ENCODE peak calls at places on chromosome 22, in six cellular contexts. One of them, this sample, is unnamed.

GRCh38 chr22:43077121-43077877 is 11.9 kb downstream of the TTLL1 start:
- DNase-seq in mesothelial cell of epicardium: no peak
- DNase-seq in lung: no peak
- DNase-seq in GM13976: no peak
- DNase-seq in PC-9: no peak
- DNase-seq in mammary epithelial cell: no peak
- DNase-seq in this sample: no peak

GRCh38 chr22:44003016-44003775 is 20.9 kb upstream of the PARVB start:
- DNase-seq in mammary epithelial cell: no peak
- DNase-seq in GM13976: no peak
- DNase-seq in PC-9: no peak
- DNase-seq in lung: no peak
- DNase-seq in mesothelial cell of epicardium: no peak
- DNase-seq in this sample: no peak

GRCh38 chr22:29443452-29443851 is 5.1 kb downstream of the RFPL1 start:
- DNase-seq in PC-9: no peak
- DNase-seq in lung: no peak
- DNase-seq in mammary epithelial cell: peak; percentile 8
- DNase-seq in mesothelial cell of epicardium: no peak
- DNase-seq in GM13976: no peak
- DNase-seq in this sample: no peak

GRCh38 chr22:44941176-44941575 is 68.6 kb downstream of the PHF21B start:
- DNase-seq in mammary epithelial cell: no peak
- DNase-seq in lung: no peak
- DNase-seq in GM13976: no peak
- DNase-seq in mesothelial cell of epicardium: no peak
- DNase-seq in PC-9: no peak
- DNase-seq in this sample: no peak

GRCh38 chr22:38697055-38697980 is 3.4 kb downstream of the JOSD1 start:
- DNase-seq in mesothelial cell of epicardium: no peak
- DNase-seq in GM13976: no peak
- DNase-seq in PC-9: peak; percentile 89
- DNase-seq in mammary epithelial cell: no peak
- DNase-seq in lung: no peak
- DNase-seq in this sample: no peak

GRCh38 chr22:28885939-28886338 is 2.6 kb downstream of the ZNRF3 start:
- DNase-seq in GM13976: no peak
- DNase-seq in mammary epithelial cell: no peak
- DNase-seq in lung: no peak
- DNase-seq in mesothelial cell of epicardium: no peak
- DNase-seq in PC-9: no peak
- DNase-seq in this sample: no peak

GRCh38 chr22:35564975-35565867 is 24.6 kb downstream of the RASD2 start:
- DNase-seq in GM13976: no peak
- DNase-seq in lung: no peak
- DNase-seq in mesothelial cell of epicardium: no peak
- DNase-seq in mammary epithelial cell: no peak
- DNase-seq in PC-9: no peak
- DNase-seq in this sample: no peak

GRCh38 chr22:38840129-38840528 is 3.7 kb downstream of the NPTXR start:
- DNase-seq in lung: no peak
- DNase-seq in mammary epithelial cell: no peak
- DNase-seq in mesothelial cell of epicardium: no peak
- DNase-seq in PC-9: no peak
- DNase-seq in GM13976: no peak
- DNase-seq in this sample: no peak

GRCh38 chr22:44701824-44702478 is at the start of gene PRR5:
- DNase-seq in mammary epithelial cell: peak; percentile 40
- DNase-seq in mesothelial cell of epicardium: peak; percentile 77
- DNase-seq in GM13976: peak; percentile 92
- DNase-seq in PC-9: no peak
- DNase-seq in lung: peak; percentile 75
- DNase-seq in this sample: peak; percentile 95

GRCh38 chr22:35418088-35418487 is 18.1 kb downstream of the MCM5 start:
- DNase-seq in mesothelial cell of epicardium: no peak
- DNase-seq in GM13976: no peak
- DNase-seq in mammary epithelial cell: peak; percentile 43
- DNase-seq in PC-9: peak; percentile 81
- DNase-seq in lung: no peak
- DNase-seq in this sample: no peak

GRCh38 chr22:23113067-23113846 is 28.5 kb downstream of the RSPH14 start:
- DNase-seq in GM13976: no peak
- DNase-seq in mesothelial cell of epicardium: peak; percentile 46
- DNase-seq in mammary epithelial cell: no peak
- DNase-seq in lung: no peak
- DNase-seq in PC-9: no peak
- DNase-seq in this sample: no peak

GRCh38 chr22:39287076-39287743 is 32.2 kb downstream of the RPL3 start:
- DNase-seq in GM13976: no peak
- DNase-seq in mammary epithelial cell: no peak
- DNase-seq in lung: no peak
- DNase-seq in PC-9: no peak
- DNase-seq in mesothelial cell of epicardium: no peak
- DNase-seq in this sample: peak; percentile 87

GRCh38 chr22:27625769-27626674 is 175.5 kb downstream of the MN1 start:
- DNase-seq in lung: no peak
- DNase-seq in mesothelial cell of epicardium: no peak
- DNase-seq in PC-9: no peak
- DNase-seq in GM13976: no peak
- DNase-seq in mammary epithelial cell: no peak
- DNase-seq in this sample: no peak

GRCh38 chr22:27627901-27628300 is 173.7 kb downstream of the MN1 start:
- DNase-seq in PC-9: no peak
- DNase-seq in GM13976: no peak
- DNase-seq in mammary epithelial cell: no peak
- DNase-seq in mesothelial cell of epicardium: no peak
- DNase-seq in lung: no peak
- DNase-seq in this sample: no peak

GRCh38 chr22:27628341-27628740 is 173.2 kb downstream of the MN1 start:
- DNase-seq in lung: no peak
- DNase-seq in GM13976: no peak
- DNase-seq in mesothelial cell of epicardium: no peak
- DNase-seq in PC-9: no peak
- DNase-seq in mammary epithelial cell: no peak
- DNase-seq in this sample: no peak

GRCh38 chr22:27626675-27627443 is 174.7 kb downstream of the MN1 start:
- DNase-seq in mammary epithelial cell: peak; percentile 17
- DNase-seq in PC-9: peak; percentile 48
- DNase-seq in GM13976: no peak
- DNase-seq in mesothelial cell of epicardium: no peak
- DNase-seq in lung: no peak
- DNase-seq in this sample: no peak

DNA sequence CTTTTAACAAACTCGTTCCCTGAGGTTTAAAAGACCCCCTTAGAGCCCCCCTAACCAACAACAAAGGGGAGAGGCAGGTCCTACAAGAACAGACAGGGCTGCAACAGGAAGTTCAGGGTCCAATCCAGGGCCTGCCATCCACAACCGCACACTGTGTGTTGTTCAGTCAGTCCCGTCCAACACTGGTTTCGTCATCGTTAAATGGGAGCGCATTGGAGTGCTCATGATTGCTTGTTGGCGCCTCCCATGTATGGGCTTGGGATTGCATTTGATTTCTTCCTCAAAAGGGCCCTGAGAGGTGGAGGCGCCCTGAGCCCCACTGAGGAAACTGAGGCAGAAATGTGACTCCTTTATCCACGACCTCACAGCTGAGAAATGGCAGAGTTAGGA is 174.1 kb downstream of the MN1 start:
- DNase-seq in GM13976: no peak
- DNase-seq in lung: no peak
- DNase-seq in mammary epithelial cell: no peak
- DNase-seq in mesothelial cell of epicardium: no peak
- DNase-seq in PC-9: no peak
- DNase-seq in this sample: no peak
- TF ChIP-seq CTCF in GM13976: no peak
- TF ChIP-seq CTCF in lung: no peak
- TF ChIP-seq CTCF in mammary epithelial cell: no peak
- TF ChIP-seq CTCF in mesothelial cell of epicardium: no peak
- TF ChIP-seq CTCF in PC-9: no peak
- TF ChIP-seq CTCF in this sample: no peak

DNA sequence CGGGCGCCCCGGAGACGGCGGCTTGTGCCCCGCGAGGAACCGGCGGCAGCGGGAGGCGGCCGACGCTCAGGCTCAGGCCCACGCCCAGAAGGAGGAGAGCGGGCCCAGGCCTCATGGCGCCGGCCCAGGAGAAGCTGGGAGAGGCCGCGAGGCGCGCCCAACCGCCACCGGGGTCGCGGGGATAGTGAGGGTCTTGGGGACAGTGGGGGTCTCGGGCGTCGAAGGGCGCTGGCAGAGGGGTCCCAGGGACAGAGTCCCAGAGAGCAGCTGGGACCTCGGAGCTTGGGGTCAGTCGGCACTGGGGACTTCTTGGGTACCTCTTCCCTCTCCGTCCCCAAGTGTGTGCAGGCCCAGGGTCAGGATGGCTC is at the start of gene PKDREJ:
- DNase-seq in GM13976: no peak
- DNase-seq in mammary epithelial cell: no peak
- DNase-seq in lung: no peak
- DNase-seq in PC-9: no peak
- DNase-seq in mesothelial cell of epicardium: no peak
- DNase-seq in this sample: no peak
- TF ChIP-seq CTCF in GM13976: no peak
- TF ChIP-seq CTCF in mammary epithelial cell: no peak
- TF ChIP-seq CTCF in lung: no peak
- TF ChIP-seq CTCF in PC-9: no peak
- TF ChIP-seq CTCF in mesothelial cell of epicardium: no peak
- TF ChIP-seq CTCF in this sample: no peak

GRCh38 chr22:30647536-30647935 is 12.0 kb downstream of the SLC35E4 start:
- DNase-seq in lung: no peak
- DNase-seq in GM13976: no peak
- DNase-seq in mesothelial cell of epicardium: no peak
- DNase-seq in mammary epithelial cell: no peak
- DNase-seq in PC-9: no peak
- DNase-seq in this sample: no peak

GRCh38 chr22:30640361-30640760 is 4.8 kb downstream of the SLC35E4 start:
- DNase-seq in GM13976: no peak
- DNase-seq in mammary epithelial cell: no peak
- DNase-seq in mesothelial cell of epicardium: no peak
- DNase-seq in PC-9: no peak
- DNase-seq in lung: no peak
- DNase-seq in this sample: no peak

GRCh38 chr22:30640839-30641430 is 5.4 kb downstream of the SLC35E4 start:
- DNase-seq in GM13976: no peak
- DNase-seq in PC-9: no peak
- DNase-seq in lung: no peak
- DNase-seq in mammary epithelial cell: no peak
- DNase-seq in mesothelial cell of epicardium: no peak
- DNase-seq in this sample: no peak

GRCh38 chr22:30646518-30647160 is 11.1 kb downstream of the SLC35E4 start:
- DNase-seq in lung: no peak
- DNase-seq in GM13976: no peak
- DNase-seq in mammary epithelial cell: no peak
- DNase-seq in mesothelial cell of epicardium: no peak
- DNase-seq in PC-9: peak; percentile 4
- DNase-seq in this sample: no peak

GRCh38 chr22:30643055-30643875 is 7.7 kb downstream of the SLC35E4 start:
- DNase-seq in GM13976: no peak
- DNase-seq in PC-9: no peak
- DNase-seq in lung: no peak
- DNase-seq in mesothelial cell of epicardium: no peak
- DNase-seq in mammary epithelial cell: no peak
- DNase-seq in this sample: no peak
- TF ChIP-seq CTCF in GM13976: no peak
- TF ChIP-seq CTCF in PC-9: no peak
- TF ChIP-seq CTCF in lung: no peak
- TF ChIP-seq CTCF in mesothelial cell of epicardium: no peak
- TF ChIP-seq CTCF in mammary epithelial cell: no peak
- TF ChIP-seq CTCF in this sample: no peak

DNA sequence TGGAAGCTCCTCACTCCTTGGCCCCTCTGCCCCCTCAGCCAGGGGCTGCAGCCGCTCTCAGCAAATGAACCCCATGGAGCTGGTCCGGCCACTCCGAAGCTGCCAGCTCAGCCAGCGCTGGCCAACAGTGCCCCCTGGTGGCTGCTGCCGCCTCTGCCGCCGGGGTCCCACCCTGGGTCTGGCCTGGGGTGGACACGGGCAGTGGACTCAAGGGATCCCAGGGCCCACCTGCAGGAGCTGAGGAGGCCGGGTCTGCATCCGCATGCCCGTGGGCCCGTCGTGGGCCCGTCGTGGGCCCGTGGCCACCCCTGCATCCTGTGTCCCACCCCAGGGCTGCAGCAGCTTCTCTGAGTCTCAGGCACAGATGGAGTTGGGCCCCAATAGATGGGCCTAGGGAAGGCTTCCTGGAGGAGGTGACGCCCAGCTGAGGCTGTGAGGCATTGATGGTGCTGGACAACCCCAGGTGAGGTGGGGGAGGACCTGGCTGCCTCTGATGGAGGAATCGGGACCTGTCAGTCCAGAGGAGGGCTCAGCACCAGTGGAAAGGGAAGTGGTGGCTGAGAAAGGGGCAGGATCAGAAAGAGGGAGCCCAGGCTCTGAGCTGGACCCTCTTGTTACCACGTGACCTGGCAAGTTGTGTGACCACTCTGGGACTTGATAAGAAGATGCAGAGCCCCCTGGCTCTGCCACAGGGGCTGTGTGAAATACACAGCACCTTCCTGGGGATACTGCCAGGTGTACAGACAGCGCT is 522.3 kb downstream of the BRD1 start:
- DNase-seq in lung: peak; percentile 51
- DNase-seq in PC-9: no peak
- DNase-seq in GM13976: peak; percentile 74
- DNase-seq in mammary epithelial cell: no peak
- DNase-seq in mesothelial cell of epicardium: peak; percentile 94
- DNase-seq in this sample: peak; percentile 74
- TF ChIP-seq CTCF in lung: peak; percentile 77
- TF ChIP-seq CTCF in PC-9: peak; percentile 99
- TF ChIP-seq CTCF in GM13976: peak; percentile 45
- TF ChIP-seq CTCF in mammary epithelial cell: no peak
- TF ChIP-seq CTCF in mesothelial cell of epicardium: peak; percentile 99
- TF ChIP-seq CTCF in this sample: peak; percentile 86

GRCh38 chr22:17913705-17914282 is 110.6 kb downstream of the MICAL3 start:
- DNase-seq in PC-9: no peak
- DNase-seq in GM13976: no peak
- DNase-seq in mesothelial cell of epicardium: no peak
- DNase-seq in mammary epithelial cell: no peak
- DNase-seq in lung: no peak
- DNase-seq in this sample: no peak
- TF ChIP-seq CTCF in PC-9: no peak
- TF ChIP-seq CTCF in GM13976: no peak
- TF ChIP-seq CTCF in mesothelial cell of epicardium: no peak
- TF ChIP-seq CTCF in mammary epithelial cell: no peak
- TF ChIP-seq CTCF in lung: no peak
- TF ChIP-seq CTCF in this sample: no peak

GRCh38 chr22:20928573-20928967 is 11.4 kb downstream of the CRKL start:
- DNase-seq in GM13976: no peak
- DNase-seq in mammary epithelial cell: no peak
- DNase-seq in PC-9: no peak
- DNase-seq in mesothelial cell of epicardium: no peak
- DNase-seq in lung: no peak
- DNase-seq in this sample: no peak
- TF ChIP-seq CTCF in GM13976: no peak
- TF ChIP-seq CTCF in mammary epithelial cell: no peak
- TF ChIP-seq CTCF in PC-9: no peak
- TF ChIP-seq CTCF in mesothelial cell of epicardium: no peak
- TF ChIP-seq CTCF in lung: no peak
- TF ChIP-seq CTCF in this sample: no peak